ENCODE peak calls at places on chromosomes 11 and 22, in eight cellular contexts. Q, W, A, E, B, K, P and M are unnamed samples.

GRCh38 chr11:95154514-95154913 is 64.9 kb downstream of the ENDOD1 start:
- DNase-seq in Q (peak; percentile 41), W (peak; percentile 71), A (peak; percentile 84), E (peak; percentile 69), B (peak; percentile 64), K (peak; percentile 68), P (peak; percentile 78), M (peak; percentile 80)

GRCh38 chr11:33916736-33917135 is 24.9 kb upstream of the LMO2 start:
- DNase-seq in Q (no peak), W (no peak), A (no peak), E (no peak), B (no peak), K (no peak), P (no peak), M (no peak)

GRCh38 chr22:45268167-45268957 is 16.4 kb upstream of the UPK3A start:
- DNase-seq in Q (no peak), W (peak; percentile 78), A (peak; percentile 95), E (no peak), B (no peak), K (peak; percentile 94), P (no peak), M (peak; percentile 94)

GRCh38 chr11:3124821-3125220 is 40.3 kb downstream of the OSBPL5 start:
- DNase-seq in Q (no peak), W (no peak), A (no peak), E (no peak), B (no peak), K (no peak), P (no peak), M (no peak)

GRCh38 chr22:32502346-32502745 is 27.7 kb downstream of the FBXO7 start:
- DNase-seq in Q (no peak), W (no peak), A (peak; percentile 5), E (no peak), B (no peak), K (no peak), P (no peak), M (peak; percentile 74)

GRCh38 chr11:59801981-59802638 is 8.5 kb downstream of the MRPL16 start:
- DNase-seq in Q (no peak), W (no peak), A (peak; percentile 22), E (peak; percentile 53), B (no peak), K (peak; percentile 22), P (no peak), M (peak; percentile 41)

GRCh38 chr11:31699066-31699465 is 112.1 kb downstream of the PAX6 start:
- DNase-seq in Q (no peak), W (no peak), A (no peak), E (no peak), B (no peak), K (no peak), P (no peak), M (no peak)

GRCh38 chr11:11931461-11932055 is 76.9 kb downstream of the DKK3 start:
- DNase-seq in Q (peak; percentile 38), W (peak; percentile 75), A (peak; percentile 75), E (peak; percentile 77), B (peak; percentile 53), K (peak; percentile 47), P (peak; percentile 38), M (peak; percentile 62)

GRCh38 chr11:47916361-47916841 is 64.0 kb upstream of the PTPRJ start:
- DNase-seq in Q (no peak), W (peak; percentile 43), A (no peak), E (no peak), B (no peak), K (peak; percentile 32), P (no peak), M (peak; percentile 24)

GRCh38 chr11:77312107-77312506 is 10.6 kb upstream of the GDPD4 start:
- DNase-seq in Q (no peak), W (no peak), A (no peak), E (no peak), B (no peak), K (no peak), P (no peak), M (no peak)

GRCh38 chr11:72738199-72739141 is 13.7 kb downstream of the ARAP1 start:
- DNase-seq in Q (no peak), W (peak; percentile 56), A (peak; percentile 33), E (peak; percentile 40), B (no peak), K (no peak), P (peak; percentile 90), M (no peak)

DNA sequence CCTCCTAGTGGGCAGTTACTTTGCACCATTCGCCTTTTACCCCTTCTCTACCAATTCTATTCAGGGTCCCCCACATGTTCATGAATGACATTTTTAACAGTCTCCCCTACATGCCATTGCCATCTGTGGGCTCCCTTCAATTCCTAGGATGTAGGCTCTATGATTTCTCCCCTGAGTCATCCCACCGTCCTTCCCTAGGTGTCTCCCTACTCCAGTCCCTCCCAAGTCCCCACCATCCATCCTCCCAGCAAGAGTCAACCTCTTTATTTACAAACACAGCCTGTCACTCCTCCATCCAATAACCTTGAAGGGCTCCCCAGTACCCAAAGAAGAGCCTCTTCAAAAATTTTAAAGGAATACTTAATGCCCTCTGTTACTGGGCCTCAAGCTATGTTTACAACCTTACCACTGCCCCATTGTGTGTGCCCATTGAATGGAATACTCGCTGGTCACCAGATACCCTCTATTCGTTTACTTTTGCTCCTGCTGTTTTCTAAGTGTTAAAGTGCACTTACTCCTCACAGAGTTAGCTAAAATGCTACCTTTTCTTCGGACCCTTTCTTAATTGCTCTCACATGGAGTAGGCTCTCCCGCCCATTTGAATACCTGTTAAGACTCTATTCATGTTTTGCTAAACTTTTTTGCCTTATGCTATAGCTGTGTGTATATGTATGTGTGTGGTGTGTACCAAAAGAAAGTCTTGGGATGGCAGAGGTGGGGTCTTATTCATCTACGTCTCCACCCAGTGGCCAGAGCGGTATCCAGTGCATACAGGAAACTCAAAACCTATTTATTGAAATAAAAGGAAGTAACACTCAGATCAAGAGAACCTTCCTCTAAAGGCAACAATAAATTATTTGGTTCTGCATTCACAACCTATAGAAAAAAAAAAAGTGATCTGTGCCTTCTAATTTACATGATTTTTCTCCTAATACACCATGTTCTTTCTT is 235.8 kb upstream of the CCDC90B start:
- DNase-seq in Q (no peak), W (peak; percentile 31), A (peak; percentile 76), E (peak; percentile 15), B (no peak), K (peak; percentile 51), P (peak; percentile 32), M (peak; percentile 57)
- TF ChIP-seq EZH2phosphoT487 in Q (no peak), W (no peak), A (no peak), E (no peak), B (no peak), K (no peak), P (no peak), M (no peak)

GRCh38 chr22:38075105-38075825 is 8.7 kb downstream of the SLC16A8 start:
- DNase-seq in Q (no peak), W (no peak), A (no peak), E (no peak), B (no peak), K (no peak), P (no peak), M (no peak)

GRCh38 chr22:38077595-38077994 is 6.4 kb downstream of the SLC16A8 start:
- DNase-seq in Q (no peak), W (no peak), A (no peak), E (no peak), B (no peak), K (no peak), P (no peak), M (no peak)

GRCh38 chr22:38074181-38075104 is 9.5 kb downstream of the SLC16A8 start:
- DNase-seq in Q (no peak), W (no peak), A (peak; percentile 89), E (no peak), B (no peak), K (no peak), P (no peak), M (peak; percentile 67)

GRCh38 chr22:38077096-38077495 is 6.9 kb downstream of the SLC16A8 start:
- DNase-seq in Q (no peak), W (no peak), A (no peak), E (no peak), B (no peak), K (no peak), P (no peak), M (no peak)

GRCh38 chr22:38075961-38076360 is 8.0 kb downstream of the SLC16A8 start:
- DNase-seq in Q (no peak), W (no peak), A (no peak), E (no peak), B (no peak), K (no peak), P (no peak), M (no peak)
- H3K4me1 ChIP-seq in Q (no peaks in the 10 kb centered on the region), W (peaks cover 3% of the 10 kb centered on the region), A (peaks cover 3% of the 10 kb centered on the region), E (no peaks in the 10 kb centered on the region), B (peaks cover 5% of the 10 kb centered on the region), K (no peaks in the 10 kb centered on the region), P (no peaks in the 10 kb centered on the region), M (peaks cover 4% of the 10 kb centered on the region)

GRCh38 chr11:74354036-74354435 is 42.6 kb upstream of the P4HA3 start:
- DNase-seq in Q (no peak), W (no peak), A (no peak), E (no peak), B (no peak), K (peak; percentile 8), P (no peak), M (no peak)
- TF ChIP-seq EZH2phosphoT487 in Q (no peak), W (no peak), A (no peak), E (no peak), B (no peak), K (no peak), P (no peak), M (no peak)

GRCh38 chr11:9563196-9563730 is 10.2 kb upstream of the WEE1 start:
- DNase-seq in Q (no peak), W (no peak), A (no peak), E (no peak), B (no peak), K (no peak), P (no peak), M (no peak)

GRCh38 chr11:9568161-9568853 is 5.2 kb upstream of the WEE1 start:
- DNase-seq in Q (no peak), W (no peak), A (no peak), E (no peak), B (no peak), K (no peak), P (no peak), M (no peak)

GRCh38 chr11:9567401-9567800 is 6.1 kb upstream of the WEE1 start:
- DNase-seq in Q (no peak), W (no peak), A (no peak), E (no peak), B (no peak), K (no peak), P (no peak), M (no peak)

GRCh38 chr11:9566561-9567063 is 6.9 kb upstream of the WEE1 start:
- DNase-seq in Q (no peak), W (peak; percentile 35), A (no peak), E (no peak), B (no peak), K (no peak), P (no peak), M (no peak)

DNA sequence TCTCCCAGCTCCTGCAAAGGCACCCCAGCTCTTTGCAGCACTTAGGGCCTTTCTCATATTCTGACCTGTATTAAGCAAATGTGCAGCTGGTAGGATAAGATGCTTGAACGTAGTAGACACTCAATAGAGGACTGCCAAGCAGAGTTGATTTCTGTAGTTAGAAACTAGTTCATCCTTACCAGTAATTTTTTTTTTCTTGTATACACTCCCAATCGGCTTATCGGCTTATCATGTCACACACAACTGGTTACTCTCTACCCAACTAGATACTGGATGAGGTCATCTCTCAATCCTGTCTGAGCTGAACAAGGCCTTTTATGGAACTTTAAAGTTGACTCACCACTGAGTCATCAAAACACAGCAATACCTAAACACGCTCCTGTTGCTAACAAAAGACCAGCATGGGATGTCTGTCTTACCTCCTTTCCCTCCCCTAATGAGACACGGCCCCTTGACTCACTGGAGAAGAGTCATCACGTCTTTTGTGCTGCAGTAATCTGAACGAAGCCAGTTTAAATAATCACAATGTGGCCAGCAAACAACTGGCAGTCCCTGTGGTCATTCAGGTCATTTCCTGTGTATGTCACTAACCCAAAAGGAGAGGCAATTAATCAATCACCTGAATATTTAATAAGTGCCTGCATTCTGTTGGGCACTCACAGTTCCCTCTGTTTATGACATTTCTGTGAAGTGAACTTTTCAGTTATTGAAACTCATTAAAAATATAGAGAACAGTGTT is 7.5 kb upstream of the WEE1 start:
- DNase-seq in Q (peak; percentile 100), W (peak; percentile 92), A (peak; percentile 85), E (peak; percentile 99), B (peak; percentile 74), K (peak; percentile 16), P (no peak), M (peak; percentile 90)
- H3K4me1 ChIP-seq in Q (peaks cover 41% of the 10 kb centered on the region), W (peaks cover 43% of the 10 kb centered on the region), A (peaks cover 25% of the 10 kb centered on the region), E (peaks cover 65% of the 10 kb centered on the region), B (peaks cover 49% of the 10 kb centered on the region), K (peaks cover 10% of the 10 kb centered on the region), P (peaks cover 30% of the 10 kb centered on the region), M (peaks cover 27% of the 10 kb centered on the region)